ENCODE peak calls at places on chromosomes 2 and 18, in six cellular contexts. K is GM13976, S is cardiac fibroblast, R is Panc1, I is choroid plexus epithelial cell, A is H9. Z is an unnamed sample.

GRCh38 chr2:202378001-202378400 is 1.9 kb downstream of the BMPR2 start:
- DNase-seq in K (no peak), S (no peak), R (no peak), I (no peak), A (no peak), Z (no peak)

GRCh38 chr2:1140389-1141003 is 189.8 kb downstream of the SNTG2 start:
- DNase-seq in K (peak), S (no peak), R (peak), I (peak), A (peak), Z (no peak)

GRCh38 chr2:78407960-78408794 is 617.3 kb upstream of the REG3G start:
- DNase-seq in K (no peak), S (no peak), R (no peak), I (no peak), A (no peak), Z (no peak)

GRCh38 chr2:100571668-100572067 is 8.9 kb downstream of the PDCL3 start:
- DNase-seq in K (no peak), S (peak), R (no peak), I (no peak), A (no peak), Z (no peak)

GRCh38 chr2:241701155-241701404 is 759 bp upstream of the ING5 start:
- DNase-seq in K (no peak), S (no peak), R (peak), I (peak), A (peak), Z (no peak)

GRCh38 chr2:120659275-120659952 is 76.3 kb upstream of the GLI2 start:
- DNase-seq in K (no peak), S (no peak), R (no peak), I (no peak), A (no peak), Z (peak)

GRCh38 chr2:65033178-65033577 is 23.0 kb upstream of the CEP68 start:
- DNase-seq in K (no peak), S (peak), R (no peak), I (peak), A (no peak), Z (no peak)

GRCh38 chr18:13619505-13620205 is 106.7 kb downstream of the FAM210A start:
- DNase-seq in K (no peak), S (no peak), R (no peak), I (no peak), A (no peak), Z (no peak)

GRCh38 chr18:22676423-22676822 is 256.7 kb upstream of the RBBP8 start:
- DNase-seq in K (no peak), S (peak), R (no peak), I (peak), A (no peak), Z (no peak)

GRCh38 chr2:40723194-40723593 is 271.3 kb upstream of the SLC8A1 start:
- DNase-seq in K (no peak), S (no peak), R (no peak), I (no peak), A (no peak), Z (no peak)

GRCh38 chr2:1751768-1752725 is 7.7 kb upstream of the PXDN start:
- DNase-seq in K (no peak), S (no peak), R (no peak), I (no peak), A (no peak), Z (peak)

GRCh38 chr2:224882291-224883171 is 159.7 kb downstream of the DOCK10 start:
- DNase-seq in K (no peak), S (peak), R (no peak), I (peak), A (no peak), Z (no peak)

GRCh38 chr2:237623428-237624403 is 3.7 kb upstream of the LRRFIP1 start:
- DNase-seq in K (no peak), S (no peak), R (no peak), I (no peak), A (peak), Z (no peak)

GRCh38 chr18:42030586-42031182 is 75.7 kb downstream of the PIK3C3 start:
- DNase-seq in K (peak), S (peak), R (no peak), I (peak), A (peak), Z (no peak)

GRCh38 chr2:201837391-201837790 is 31.1 kb downstream of the CDK15 start:
- DNase-seq in K (no peak), S (no peak), R (no peak), I (no peak), A (no peak), Z (no peak)

GRCh38 chr2:109419960-109420370 is 193.8 kb downstream of the SEPTIN10 start:
- DNase-seq in K (no peak), S (no peak), R (no peak), I (no peak), A (no peak), Z (no peak)

GRCh38 chr2:237693281-237694039 is 66.1 kb downstream of the LRRFIP1 start:
- DNase-seq in K (no peak), S (peak), R (peak), I (peak), A (no peak), Z (no peak)

GRCh38 chr2:127080226-127080940 is 26.6 kb downstream of the BIN1 start:
- DNase-seq in K (no peak), S (no peak), R (no peak), I (no peak), A (no peak), Z (no peak)

GRCh38 chr18:6004683-6005082 is 109.4 kb upstream of the TMEM200C start:
- DNase-seq in K (no peak), S (no peak), R (no peak), I (no peak), A (no peak), Z (no peak)

GRCh38 chr2:240640939-240641338 is 15.7 kb downstream of the GPR35 start:
- DNase-seq in K (no peak), S (peak), R (no peak), I (peak), A (peak), Z (peak)

GRCh38 chr2:16381511-16381910 is 284.1 kb downstream of the CYRIA start:
- DNase-seq in K (no peak), S (no peak), R (no peak), I (no peak), A (no peak), Z (no peak)

GRCh38 chr2:12684471-12684936 is 32.2 kb upstream of the TRIB2 start:
- DNase-seq in K (no peak), S (peak), R (no peak), I (peak), A (no peak), Z (no peak)

GRCh38 chr2:12106440-12107080 is 360.1 kb downstream of the LPIN1 start:
- DNase-seq in K (peak), S (peak), R (no peak), I (peak), A (no peak), Z (no peak)

GRCh38 chr18:8151176-8151575 is 458.1 kb upstream of the RAB12 start:
- DNase-seq in K (no peak), S (no peak), R (no peak), I (peak), A (no peak), Z (no peak)

GRCh38 chr2:10137053-10137843 is 14.7 kb downstream of the RRM2 start:
- DNase-seq in K (peak), S (no peak), R (no peak), I (no peak), A (no peak), Z (no peak)

GRCh38 chr2:180849851-180850250 is 130.6 kb upstream of the UBE2E3 start:
- DNase-seq in K (no peak), S (no peak), R (no peak), I (no peak), A (no peak), Z (no peak)

GRCh38 chr2:180848393-180848792 is 132.0 kb upstream of the UBE2E3 start:
- DNase-seq in K (no peak), S (no peak), R (no peak), I (no peak), A (no peak), Z (no peak)

GRCh38 chr2:180847073-180847472 is 133.3 kb upstream of the UBE2E3 start:
- DNase-seq in K (no peak), S (no peak), R (no peak), I (peak), A (no peak), Z (no peak)
- TF ChIP-seq CTCF in K (no peak), S (peak), R (no peak), I (no peak), A (no peak), Z (peak)

DNA sequence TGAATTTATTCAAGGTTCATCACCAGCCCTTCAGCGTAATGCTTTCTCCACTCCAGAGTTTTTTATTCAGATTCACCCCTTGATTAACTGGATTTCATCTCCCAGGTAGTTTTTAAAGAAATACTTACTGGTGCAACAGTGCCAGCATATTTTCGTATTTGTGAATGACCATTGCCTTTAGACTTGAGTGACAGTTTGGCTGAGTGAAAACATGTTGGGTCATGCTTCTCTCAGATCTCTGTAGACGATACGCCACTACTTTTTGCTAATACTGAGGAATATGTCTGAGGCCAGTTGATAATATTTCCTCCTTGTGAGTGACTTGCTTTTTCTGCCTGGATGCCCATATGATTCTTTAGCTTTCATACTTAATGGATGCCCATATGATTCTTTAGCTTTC is 51.5 kb downstream of the CYP26B1 start:
- DNase-seq in K (no peak), S (no peak), R (no peak), I (no peak), A (no peak), Z (no peak)
- TF ChIP-seq CTCF in K (no peak), S (no peak), R (no peak), I (no peak), A (no peak), Z (no peak)

DNA sequence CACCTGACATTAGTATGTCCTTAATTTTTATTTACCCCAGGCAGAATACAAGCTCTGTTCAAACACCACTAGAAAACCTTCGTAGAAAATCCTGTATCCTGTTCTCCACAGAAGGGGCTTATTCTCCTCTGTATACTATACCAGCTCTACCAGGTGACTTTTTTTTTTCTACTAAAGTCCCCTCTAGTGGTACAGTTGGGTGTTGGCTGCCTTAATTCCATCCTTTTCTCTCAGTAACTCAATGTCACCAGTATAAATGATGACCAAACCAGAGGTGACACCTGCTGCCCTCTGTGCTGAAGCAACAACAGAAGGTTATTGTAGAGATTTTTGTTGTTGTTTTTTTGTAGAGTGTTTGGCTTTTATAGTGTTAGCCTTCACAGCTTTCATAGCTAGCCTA is 1322.0 kb downstream of the LRP1B start:
- DNase-seq in K (no peak), S (no peak), R (no peak), I (peak), A (no peak), Z (no peak)
- TF ChIP-seq CTCF in K (no peak), S (no peak), R (no peak), I (peak), A (peak), Z (peak)

GRCh38 chr18:74498712-74499629 is 2.8 kb downstream of the CNDP2 start:
- DNase-seq in K (peak), S (peak), R (no peak), I (peak), A (no peak), Z (no peak)
- TF ChIP-seq CTCF in K (no peak), S (no peak), R (no peak), I (no peak), A (no peak), Z (no peak)

Z was measured in type B pancreatic cell.